ENCODE peak calls at places on chromosomes 2 and 18, in eight cellular contexts. U is T-cell; B is stimulated activated CD8-positive, alpha-beta memory T cell treated with anti-CD3 and anti-CD28 coated beads, Interleukin-2, amount 100 ng/mL, for 48 hours; X is GM12865; P is astrocyte of the spinal cord; D is heart right ventricle; S is left lung; I is RWPE1. H is an unnamed sample.

GRCh38 chr2:20568501-20569463 is 82.1 kb downstream of the HS1BP3 start:
- DNase-seq in U (no peak), B (no peak), X (no peak), P (peak), D (peak), S (no peak), I (peak), H (no peak)

GRCh38 chr18:48163184-48164095 is 233.0 kb upstream of the SMAD2 start:
- DNase-seq in U (no peak), B (no peak), X (no peak), P (no peak), D (no peak), S (peak), I (no peak), H (no peak)

GRCh38 chr2:143601828-143602227 is 472.6 kb downstream of the ARHGAP15 start:
- DNase-seq in U (no peak), B (no peak), X (no peak), P (no peak), D (no peak), S (no peak), I (no peak), H (no peak)

GRCh38 chr2:206693399-206694137 is 24.6 kb downstream of the DYTN start:
- DNase-seq in U (peak), B (no peak), X (peak), P (peak), D (no peak), S (no peak), I (peak), H (no peak)

GRCh38 chr2:42917374-42918017 is 125.1 kb upstream of the HAAO start:
- DNase-seq in U (no peak), B (no peak), X (peak), P (peak), D (peak), S (peak), I (no peak), H (no peak)

GRCh38 chr18:49727816-49728215 is 85.5 kb downstream of the ACAA2 start:
- DNase-seq in U (no peak), B (no peak), X (no peak), P (no peak), D (no peak), S (no peak), I (no peak), H (no peak)

GRCh38 chr2:44155577-44156446 is 12.9 kb upstream of the PPM1B start:
- DNase-seq in U (no peak), B (no peak), X (no peak), P (no peak), D (no peak), S (no peak), I (peak), H (no peak)

GRCh38 chr18:32777049-32777448 is 4.2 kb upstream of the KLHL14 start:
- DNase-seq in U (no peak), B (no peak), X (no peak), P (no peak), D (no peak), S (no peak), I (no peak), H (no peak)

GRCh38 chr2:195343942-195344530 is 313.0 kb upstream of the SLC39A10 start:
- DNase-seq in U (no peak), B (no peak), X (peak), P (peak), D (no peak), S (no peak), I (no peak), H (no peak)

GRCh38 chr2:63041592-63041991 is 9.0 kb upstream of the OTX1 start:
- DNase-seq in U (no peak), B (no peak), X (no peak), P (no peak), D (no peak), S (no peak), I (no peak), H (no peak)

GRCh38 chr2:175439416-175439815 is 257.9 kb upstream of the ATP5MC3 start:
- DNase-seq in U (no peak), B (no peak), X (no peak), P (no peak), D (no peak), S (no peak), I (no peak), H (no peak)

GRCh38 chr2:202871161-202872141 is at the start of gene ICA1L:
- DNase-seq in U (peak), B (peak), X (peak), P (peak), D (peak), S (peak), I (peak), H (peak)

GRCh38 chr2:218831378-218831990 is at the start of gene PRKAG3:
- DNase-seq in U (no peak), B (no peak), X (no peak), P (no peak), D (peak), S (no peak), I (no peak), H (no peak)

GRCh38 chr2:118554616-118555015 is 292.8 kb downstream of the EN1 start:
- DNase-seq in U (no peak), B (no peak), X (no peak), P (no peak), D (no peak), S (no peak), I (peak), H (no peak)

GRCh38 chr2:37618326-37618725 is 53.1 kb downstream of the CDC42EP3 start:
- DNase-seq in U (no peak), B (no peak), X (no peak), P (no peak), D (no peak), S (no peak), I (no peak), H (no peak)